ENCODE peak calls at places on chromosomes 5 and 9, in ten cellular contexts. B is HepG2, E is hepatocyte, U is HCT116, R is fibroblast of lung, T is MM.1S, H is H9, Q is endothelial cell of umbilical vein, W is K562, F is mesenchymal stem cell. A is an unnamed sample.

GRCh38 chr5:150583541-150584225 is 56.8 kb upstream of the SYNPO start:
- DNase-seq in R (no peak), B (no peak), E (no peak), H (no peak), T (no peak), F (no peak), Q (no peak), U (no peak), W (no peak), A (no peak)

GRCh38 chr5:172479034-172479783 is 24.9 kb upstream of the SH3PXD2B start:
- DNase-seq in T (peak), B (peak), E (peak), H (peak), F (peak), W (peak), R (peak), Q (peak), U (peak), A (peak)

GRCh38 chr5:79011219-79011836 is 26.2 kb upstream of the ARSB start:
- DNase-seq in F (no peak), B (no peak), U (no peak), T (no peak), Q (no peak), R (peak), W (no peak), E (no peak), H (no peak), A (no peak)

GRCh38 chr9:34498511-34498910 is 24.3 kb downstream of the ENHO start:
- DNase-seq in H (no peak), Q (no peak), F (no peak), E (no peak), U (no peak), T (no peak), W (no peak), R (no peak), B (no peak), A (no peak)

GRCh38 chr5:145531038-145531734 is 304.0 kb downstream of the PRELID2 start:
- DNase-seq in H (no peak), Q (peak), T (no peak), F (peak), R (peak), E (peak), B (no peak), U (peak), W (no peak), A (no peak)

GRCh38 chr9:112179816-112180215 is 4.7 kb upstream of the SUSD1 start:
- DNase-seq in U (no peak), Q (no peak), W (no peak), H (no peak), T (no peak), B (no peak), F (no peak), E (no peak), R (peak), A (no peak)

GRCh38 chr9:78292026-78292425 is 4.9 kb upstream of the PSAT1 start:
- DNase-seq in E (no peak), R (no peak), Q (no peak), B (no peak), T (no peak), F (no peak), U (no peak), W (no peak), H (no peak), A (no peak)

GRCh38 chr5:130955041-130955440 is 210.0 kb downstream of the HINT1 start:
- DNase-seq in Q (no peak), B (no peak), E (no peak), U (no peak), T (no peak), H (no peak), W (no peak), R (no peak), F (no peak), A (no peak)

GRCh38 chr9:124621371-124622328 is 114.5 kb upstream of the NR5A1 start:
- DNase-seq in H (no peak), U (no peak), W (no peak), F (peak), T (no peak), E (no peak), B (no peak), Q (no peak), R (peak), A (no peak)

GRCh38 chr9:124281934-124282351 is 24.2 kb downstream of the NEK6 start:
- DNase-seq in E (no peak), H (no peak), R (peak), F (peak), W (no peak), B (peak), T (no peak), Q (peak), U (no peak), A (no peak)

GRCh38 chr9:127927457-127928231 is 2.9 kb downstream of the PIP5KL1 start:
- DNase-seq in U (peak), W (peak), E (peak), T (peak), H (peak), B (no peak), R (no peak), Q (no peak), F (no peak), A (peak)

GRCh38 chr9:29129763-29130162 is 1556.5 kb upstream of the C9orf72 start:
- DNase-seq in F (peak), B (no peak), H (no peak), E (no peak), R (no peak), Q (no peak), U (no peak), W (no peak), T (no peak), A (peak)

GRCh38 chr5:170623576-170624181 is 119.9 kb downstream of the KCNIP1 start:
- DNase-seq in R (peak), Q (peak), W (peak), U (peak), H (peak), E (peak), F (peak), T (peak), B (peak), A (no peak)

GRCh38 chr9:137168907-137169763 is 716 bp downstream of the LRRC26 start:
- DNase-seq in T (peak), H (peak), W (peak), U (peak), B (peak), R (peak), E (peak), Q (peak), F (peak), A (no peak)

GRCh38 chr9:116198344-116198743 is 44.8 kb downstream of the PAPPA start:
- DNase-seq in R (peak), H (no peak), F (peak), E (peak), U (no peak), T (peak), Q (no peak), B (no peak), W (no peak), A (no peak)

GRCh38 chr5:77029376-77029885 is 773 bp upstream of the AGGF1 start:
- DNase-seq in F (no peak), B (no peak), R (no peak), W (no peak), H (no peak), U (no peak), E (no peak), T (no peak), Q (no peak), A (peak)

GRCh38 chr5:543755-544674 is 19.8 kb upstream of the SLC9A3 start:
- DNase-seq in F (no peak), R (no peak), W (no peak), E (no peak), T (peak), H (no peak), Q (no peak), B (no peak), U (no peak), A (peak)

GRCh38 chr9:120446681-120447080 is 133.3 kb downstream of the CDK5RAP2 start:
- DNase-seq in Q (no peak), H (no peak), B (no peak), T (no peak), W (no peak), E (no peak), R (peak), F (no peak), U (no peak), A (no peak)

GRCh38 chr9:114335745-114336144 is 6.1 kb downstream of the ORM2 start:
- DNase-seq in U (no peak), B (no peak), W (no peak), F (no peak), T (no peak), E (no peak), H (no peak), Q (no peak), R (no peak), A (no peak)

GRCh38 chr5:57539281-57539701 is 56.7 kb upstream of the ACTBL2 start:
- DNase-seq in U (no peak), H (no peak), F (peak), Q (no peak), B (no peak), R (peak), E (no peak), W (no peak), T (no peak), A (no peak)

GRCh38 chr5:174789596-174789995 is 65.2 kb downstream of the MSX2 start:
- DNase-seq in E (no peak), W (no peak), T (no peak), U (no peak), F (no peak), B (no peak), H (no peak), Q (no peak), R (no peak), A (no peak)
- H3K4me2 ChIP-seq in E (no peak), W (no peak), T (no peak), U (no peak), F (no peak), B (no peak), H (no peak), Q (no peak), R (no peak), A (no peak)

DNA sequence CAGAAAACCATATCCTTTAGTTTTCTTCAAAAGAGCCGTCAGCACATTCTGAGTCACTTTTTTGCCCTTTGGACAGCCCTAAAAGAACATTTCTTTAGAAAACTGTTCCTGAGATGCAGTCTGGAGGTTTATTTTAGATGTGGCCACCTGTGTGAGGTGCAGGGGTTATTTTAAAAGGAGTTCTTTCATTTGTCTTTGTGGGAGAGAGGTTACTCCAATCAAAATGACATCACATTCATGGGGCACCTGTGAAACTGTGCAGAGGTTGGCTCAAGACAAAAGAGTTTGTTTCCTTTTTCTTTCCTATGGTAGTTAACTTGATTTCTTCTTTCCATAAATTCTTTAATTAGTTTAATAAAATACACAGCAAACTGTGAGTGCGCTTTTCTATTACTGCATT is 221.7 kb upstream of the RPS23 start:
- DNase-seq in W (no peak), T (peak), E (peak), Q (no peak), F (no peak), B (no peak), R (peak), U (no peak), H (no peak), A (no peak)
- H3K4me2 ChIP-seq in W (no peak), T (peak), E (peak), Q (no peak), F (no peak), B (no peak), R (no peak), U (no peak), H (no peak), A (no peak)

GRCh38 chr5:167783145-167783817 is 508.2 kb upstream of the WWC1 start:
- DNase-seq in B (no peak), E (no peak), H (no peak), Q (no peak), T (no peak), R (no peak), U (no peak), W (no peak), F (no peak), A (no peak)

GRCh38 chr5:167778228-167778627 is 513.2 kb upstream of the WWC1 start:
- DNase-seq in Q (no peak), F (no peak), B (no peak), R (no peak), T (no peak), W (no peak), E (no peak), U (no peak), H (no peak), A (no peak)

GRCh38 chr5:167773902-167774301 is 517.5 kb upstream of the WWC1 start:
- DNase-seq in U (no peak), W (no peak), R (no peak), H (no peak), F (no peak), E (no peak), B (no peak), Q (no peak), T (no peak), A (no peak)

GRCh38 chr5:167777746-167778145 is 513.7 kb upstream of the WWC1 start:
- DNase-seq in Q (no peak), H (no peak), E (no peak), R (peak), T (no peak), B (no peak), W (no peak), U (no peak), F (no peak), A (no peak)
- H3K4me2 ChIP-seq in Q (no peak), H (no peak), E (no peak), R (no peak), T (no peak), B (no peak), W (no peak), U (no peak), F (no peak), A (no peak)

GRCh38 chr9:88983865-88984542 is 7.3 kb upstream of the S1PR3 start:
- DNase-seq in Q (no peak), E (no peak), B (no peak), F (no peak), W (no peak), H (no peak), T (no peak), R (no peak), U (no peak), A (no peak)
- H3K4me2 ChIP-seq in Q (no peak), E (no peak), B (no peak), F (no peak), W (no peak), H (no peak), T (no peak), R (no peak), U (no peak), A (no peak)

GRCh38 chr9:522658-523057 is 308.0 kb downstream of the DOCK8 start:
- DNase-seq in W (no peak), E (no peak), U (no peak), B (no peak), H (no peak), R (peak), F (no peak), T (no peak), Q (no peak), A (no peak)

GRCh38 chr9:522190-522589 is 307.5 kb downstream of the DOCK8 start:
- DNase-seq in U (no peak), E (no peak), T (no peak), F (no peak), Q (no peak), W (no peak), R (no peak), H (no peak), B (no peak), A (no peak)

GRCh38 chr9:523444-523843 is 308.8 kb downstream of the DOCK8 start:
- DNase-seq in R (no peak), U (no peak), H (no peak), E (no peak), T (no peak), W (no peak), F (no peak), Q (no peak), B (no peak), A (no peak)

GRCh38 chr9:526904-527591 is 312.4 kb downstream of the DOCK8 start:
- DNase-seq in F (no peak), W (no peak), T (no peak), R (no peak), H (no peak), B (no peak), U (no peak), E (no peak), Q (no peak), A (no peak)

DNA sequence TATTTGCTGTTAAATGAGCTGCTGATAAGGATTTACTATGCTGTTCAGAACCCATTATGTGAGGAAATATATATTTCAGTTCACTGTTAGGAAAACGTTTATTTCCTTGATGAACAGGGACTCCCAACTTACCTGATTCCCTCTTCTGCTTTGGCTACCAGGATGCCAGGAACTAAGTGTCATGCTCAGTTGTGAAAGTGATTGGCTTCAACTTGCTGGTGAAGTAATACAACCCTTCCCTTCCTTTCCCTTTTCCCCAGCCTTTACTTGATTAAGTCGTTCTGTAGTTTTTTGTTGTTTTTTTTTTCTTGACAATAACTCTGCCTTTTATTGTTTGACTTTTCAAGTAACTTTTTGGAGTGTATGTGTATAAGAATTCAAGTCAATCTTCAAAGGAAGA is 309.3 kb downstream of the DOCK8 start:
- DNase-seq in F (no peak), T (no peak), E (no peak), H (no peak), U (no peak), B (no peak), R (no peak), W (no peak), Q (no peak), A (no peak)
- H3K4me2 ChIP-seq in F (no peak), T (no peak), E (no peak), H (no peak), U (no peak), B (no peak), R (no peak), W (no peak), Q (no peak), A (no peak)

DNA sequence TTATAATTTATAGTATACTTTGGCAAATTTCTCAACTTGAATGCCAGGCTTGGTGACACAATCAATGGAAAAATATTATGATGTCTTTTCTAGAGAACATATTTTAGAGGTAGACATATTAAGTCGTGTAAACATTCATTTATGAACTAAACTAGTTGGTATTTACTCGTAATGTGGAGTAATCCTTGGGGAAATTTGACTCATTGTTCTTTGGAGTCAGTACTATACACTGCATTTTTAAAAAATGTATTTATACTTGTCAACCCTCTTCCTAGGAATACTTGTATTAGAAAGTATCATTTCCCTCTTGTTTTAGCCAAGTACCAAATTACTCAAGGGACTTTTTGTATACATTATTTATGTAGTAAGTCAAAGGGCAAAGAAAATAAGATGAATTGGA is 248.0 kb upstream of the IZUMO3 start:
- DNase-seq in W (no peak), E (no peak), U (no peak), T (no peak), H (no peak), Q (no peak), B (no peak), R (no peak), F (no peak), A (no peak)
- H3K4me2 ChIP-seq in W (no peak), E (no peak), U (no peak), T (no peak), H (no peak), Q (no peak), B (no peak), R (no peak), F (no peak), A (no peak)

GRCh38 chr9:111158375-111158774 is 120.1 kb upstream of the LPAR1 start:
- DNase-seq in B (no peak), Q (no peak), W (no peak), T (no peak), U (no peak), R (peak), H (no peak), E (no peak), F (no peak), A (no peak)
- H3K4me2 ChIP-seq in B (no peak), Q (no peak), W (no peak), T (no peak), U (no peak), R (no peak), H (no peak), E (no peak), F (no peak), A (no peak)

DNA sequence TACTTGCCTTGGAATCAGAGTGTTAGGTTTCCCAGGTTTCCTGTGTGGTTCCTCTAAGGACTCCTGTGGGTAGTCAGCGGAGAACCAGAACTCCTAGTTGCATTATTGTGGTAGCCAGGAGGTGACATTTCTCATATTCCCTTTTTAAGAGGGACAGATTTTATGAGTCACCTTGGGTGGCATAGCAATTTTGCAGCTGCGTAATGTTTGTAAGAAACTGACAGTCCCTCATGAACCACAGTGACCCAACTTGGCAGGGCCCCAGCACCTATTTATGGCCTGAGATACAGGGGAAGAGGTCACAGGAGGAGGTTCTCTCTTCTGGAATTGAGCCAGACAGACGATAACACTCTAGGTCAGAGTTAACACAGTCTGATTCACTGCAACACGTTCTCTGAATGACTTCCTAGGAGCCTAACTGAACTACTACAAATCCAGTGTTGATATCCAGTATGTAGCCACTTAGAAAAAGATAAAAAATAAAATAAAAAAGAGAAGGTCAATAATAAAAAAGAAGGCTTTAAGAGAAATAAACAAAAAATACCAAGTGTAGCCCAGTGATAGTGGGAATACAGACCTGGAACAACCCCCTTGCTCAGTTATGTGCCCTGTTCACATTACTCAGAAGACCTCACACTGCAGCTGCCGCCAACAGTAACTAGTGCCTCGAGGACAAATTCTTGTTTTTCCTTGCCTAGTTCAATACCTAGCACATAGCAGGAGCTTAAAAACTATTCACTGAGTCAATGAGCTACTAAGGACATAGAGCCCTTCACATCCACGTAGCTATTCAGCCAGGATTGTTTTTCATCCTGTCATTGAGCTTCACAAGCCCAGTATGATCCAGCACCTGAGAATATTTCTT is 50.7 kb upstream of the VLDLR start:
- DNase-seq in W (peak), R (peak), E (peak), F (peak), B (peak), H (no peak), U (peak), T (no peak), Q (peak), A (no peak)
- H3K4me2 ChIP-seq in W (no peak), R (no peak), E (peak), F (no peak), B (no peak), H (no peak), U (peak), T (no peak), Q (no peak), A (no peak)

GRCh38 chr5:14185336-14186131 is 42.4 kb downstream of the TRIO start:
- DNase-seq in F (peak), Q (peak), T (no peak), B (no peak), E (no peak), W (no peak), R (peak), U (no peak), H (no peak), A (no peak)
- H3K4me2 ChIP-seq in F (peak), Q (peak), T (no peak), B (no peak), E (no peak), W (no peak), R (peak), U (peak), H (no peak), A (no peak)

A was measured in OCI-LY7.